ENCODE peak calls at places on chromosomes 4 and X, in seven cellular contexts. R, M, F, P, Q, C and W are unnamed samples.

GRCh38 chr4:99219479-99219878 is 433 bp upstream of the ADH6 start:
- DNase-seq in C (no peak), R (no peak), P (no peak), F (no peak), M (no peak), Q (no peak), W (no peak)

GRCh38 chr4:67288964-67289363 is 256.3 kb downstream of the CENPC start:
- DNase-seq in P (no peak), Q (no peak), R (no peak), C (no peak), F (no peak), M (peak; percentile 33), W (peak; percentile 22)

GRCh38 chr4:78143634-78144033 is 86.5 kb downstream of the FRAS1 start:
- DNase-seq in Q (no peak), M (no peak), F (no peak), R (no peak), C (no peak), P (no peak), W (no peak)

GRCh38 chrX:15349046-15349445 is 13.7 kb upstream of the PIGA start:
- DNase-seq in C (peak; percentile 68), R (no peak), P (peak; percentile 8), M (peak; percentile 21), Q (no peak), F (no peak), W (peak; percentile 9)

GRCh38 chr4:25253072-25253447 is 19.2 kb downstream of the PI4K2B start:
- DNase-seq in C (no peak), P (no peak), Q (no peak), F (no peak), M (peak; percentile 36), R (no peak), W (no peak)

GRCh38 chr4:142559986-142560385 is 286.1 kb downstream of the INPP4B start:
- DNase-seq in F (no peak), M (no peak), R (no peak), Q (no peak), P (no peak), C (no peak), W (no peak)

GRCh38 chr4:76993787-76994641 is 44.5 kb downstream of the SEPTIN11 start:
- DNase-seq in R (peak; percentile 25), M (peak; percentile 56), F (no peak), Q (no peak), C (no peak), P (no peak), W (peak; percentile 6)

GRCh38 chr4:48445704-48446103 is 37.4 kb upstream of the SLC10A4 start:
- DNase-seq in C (no peak), Q (no peak), R (no peak), F (no peak), P (no peak), M (no peak), W (no peak)

GRCh38 chrX:30572004-30572403 is 5.6 kb downstream of the TASL start:
- DNase-seq in C (no peak), M (no peak), R (no peak), P (no peak), F (no peak), Q (no peak), W (no peak)

GRCh38 chr4:152278505-152279301 is 257.2 kb downstream of the FBXW7 start:
- DNase-seq in P (no peak), M (peak; percentile 13), R (no peak), Q (no peak), C (no peak), F (peak; percentile 52), W (no peak)

GRCh38 chrX:1481636-1482529 is 29.2 kb upstream of the ASMTL start:
- DNase-seq in Q (no peak), F (peak; percentile 63), R (peak; percentile 59), M (peak; percentile 69), P (no peak), C (no peak), W (peak; percentile 82)

GRCh38 chr4:180059216-180059881 is 2183.9 kb upstream of the TENM3 start:
- DNase-seq in Q (no peak), M (peak; percentile 31), F (no peak), R (no peak), C (no peak), P (no peak), W (no peak)

GRCh38 chrX:120464409-120464808 is 4.7 kb downstream of the LAMP2 start:
- DNase-seq in F (no peak), P (no peak), R (no peak), M (no peak), Q (no peak), C (no peak), W (no peak)

GRCh38 chrX:24259544-24260240 is 54.2 kb downstream of the SUPT20HL2 start:
- DNase-seq in Q (no peak), C (peak; percentile 53), R (no peak), F (no peak), P (peak; percentile 1), M (peak; percentile 13), W (no peak)

GRCh38 chrX:9935436-9935835 is 31.7 kb upstream of the CLDN34 start:
- DNase-seq in M (no peak), Q (no peak), P (no peak), F (no peak), C (no peak), R (no peak), W (no peak)

GRCh38 chrX:119753639-119754257 is 4.6 kb upstream of the SOWAHD start:
- DNase-seq in M (peak; percentile 57), R (no peak), P (peak; percentile 28), F (no peak), C (peak; percentile 17), Q (no peak), W (peak; percentile 58)

GRCh38 chrX:327660-328126 is 9.1 kb upstream of the GTPBP6 start:
- DNase-seq in P (no peak), Q (no peak), C (no peak), R (no peak), M (no peak), F (no peak), W (no peak)

GRCh38 chr4:155608231-155608885 is 58.3 kb upstream of the GUCY1A1 start:
- DNase-seq in Q (no peak), M (no peak), F (no peak), R (no peak), C (no peak), P (no peak), W (no peak)

GRCh38 chrX:154135458-154136229 is 8.4 kb upstream of the OPN1LW start:
- DNase-seq in R (no peak), C (no peak), M (no peak), F (no peak), P (no peak), Q (no peak), W (no peak)

GRCh38 chr4:162347492-162348213 is 183.9 kb upstream of the FSTL5 start:
- DNase-seq in P (no peak), F (no peak), C (no peak), M (no peak), Q (no peak), R (no peak), W (no peak)

GRCh38 chrX:30580641-30581040 is 3.1 kb upstream of the TASL start:
- DNase-seq in C (no peak), Q (no peak), F (no peak), M (no peak), R (no peak), P (no peak), W (no peak)

GRCh38 chrX:153573999-153574398 is 24.9 kb downstream of the CCNQ start:
- DNase-seq in R (no peak), C (no peak), P (no peak), Q (no peak), M (peak; percentile 25), F (no peak), W (no peak)

GRCh38 chrX:44344194-44344593 is 722 bp upstream of the EFHC2 start:
- DNase-seq in M (peak; percentile 5), P (peak; percentile 46), Q (no peak), R (peak; percentile 37), F (peak; percentile 35), C (no peak), W (peak; percentile 20)

GRCh38 chrX:154404625-154405192 is 4.3 kb downstream of the DNASE1L1 start:
- DNase-seq in C (no peak), P (no peak), F (no peak), R (no peak), Q (no peak), M (no peak), W (no peak)

GRCh38 chr4:53478671-53479456 is 101.4 kb downstream of the FIP1L1 start:
- DNase-seq in R (no peak), C (no peak), M (no peak), F (no peak), Q (no peak), P (no peak), W (no peak)

GRCh38 chr4:175509320-175509719 is 302.7 kb downstream of the GPM6A start:
- DNase-seq in M (no peak), C (peak; percentile 6), Q (no peak), P (no peak), R (no peak), F (no peak), W (no peak)

GRCh38 chr4:153787156-153787555 is 1.7 kb downstream of the SFRP2 start:
- DNase-seq in M (no peak), Q (no peak), F (no peak), C (no peak), P (no peak), R (no peak), W (no peak)

GRCh38 chr4:9938933-9939332 is 82.4 kb downstream of the SLC2A9 start:
- DNase-seq in R (no peak), P (no peak), F (no peak), M (no peak), Q (no peak), C (no peak), W (no peak)

GRCh38 chrX:7163146-7163677 is 15.3 kb upstream of the PUDP start:
- DNase-seq in F (no peak), M (no peak), P (no peak), C (no peak), R (no peak), Q (no peak), W (no peak)

GRCh38 chr4:183758735-183759447 is 99.8 kb downstream of the TRAPPC11 start:
- DNase-seq in R (no peak), Q (no peak), F (no peak), P (no peak), M (no peak), C (no peak), W (no peak)